ENCODE peak calls at places on chromosome 15, in eight cellular contexts. One of them, this sample, is unnamed.

GRCh38 chr15:89002281-89002761 is 85.9 kb upstream of the ABHD2 start:
- DNase-seq in trophoblast cell: no peak
- DNase-seq in esophagus muscularis mucosa: no peak
- DNase-seq in breast epithelium: no peak
- DNase-seq in CD8-positive, alpha-beta memory T cell: no peak
- DNase-seq in CD4-positive, alpha-beta memory T cell: no peak
- DNase-seq in naive thymus-derived CD4-positive, alpha-beta T cell: no peak
- DNase-seq in Peyer's patch: peak; percentile 56
- DNase-seq in this sample: peak; percentile 43

GRCh38 chr15:24772256-24772655 is 96.7 kb downstream of the NPAP1 start:
- DNase-seq in naive thymus-derived CD4-positive, alpha-beta T cell: no peak
- DNase-seq in trophoblast cell: no peak
- DNase-seq in CD4-positive, alpha-beta memory T cell: no peak
- DNase-seq in breast epithelium: no peak
- DNase-seq in Peyer's patch: no peak
- DNase-seq in esophagus muscularis mucosa: no peak
- DNase-seq in CD8-positive, alpha-beta memory T cell: no peak
- DNase-seq in this sample: no peak

GRCh38 chr15:88645171-88646087 is 6.6 kb downstream of the ISG20 start:
- DNase-seq in CD8-positive, alpha-beta memory T cell: no peak
- DNase-seq in esophagus muscularis mucosa: no peak
- DNase-seq in CD4-positive, alpha-beta memory T cell: no peak
- DNase-seq in trophoblast cell: no peak
- DNase-seq in Peyer's patch: peak; percentile 41
- DNase-seq in breast epithelium: no peak
- DNase-seq in naive thymus-derived CD4-positive, alpha-beta T cell: no peak
- DNase-seq in this sample: no peak

GRCh38 chr15:58569455-58569854 is 137.7 kb downstream of the LIPC start:
- DNase-seq in esophagus muscularis mucosa: peak; percentile 19
- DNase-seq in trophoblast cell: peak; percentile 32
- DNase-seq in naive thymus-derived CD4-positive, alpha-beta T cell: no peak
- DNase-seq in breast epithelium: no peak
- DNase-seq in Peyer's patch: no peak
- DNase-seq in CD8-positive, alpha-beta memory T cell: no peak
- DNase-seq in CD4-positive, alpha-beta memory T cell: no peak
- DNase-seq in this sample: no peak

GRCh38 chr15:31216210-31216911 is 110.3 kb upstream of the KLF13 start:
- DNase-seq in CD8-positive, alpha-beta memory T cell: peak; percentile 73
- DNase-seq in trophoblast cell: no peak
- DNase-seq in Peyer's patch: peak; percentile 96
- DNase-seq in esophagus muscularis mucosa: peak; percentile 98
- DNase-seq in CD4-positive, alpha-beta memory T cell: peak; percentile 76
- DNase-seq in naive thymus-derived CD4-positive, alpha-beta T cell: no peak
- DNase-seq in breast epithelium: peak; percentile 81
- DNase-seq in this sample: peak; percentile 88

GRCh38 chr15:89818287-89818686 is 3.6 kb upstream of the ANPEP start:
- DNase-seq in CD4-positive, alpha-beta memory T cell: no peak
- DNase-seq in naive thymus-derived CD4-positive, alpha-beta T cell: no peak
- DNase-seq in breast epithelium: no peak
- DNase-seq in esophagus muscularis mucosa: no peak
- DNase-seq in CD8-positive, alpha-beta memory T cell: no peak
- DNase-seq in Peyer's patch: no peak
- DNase-seq in trophoblast cell: no peak
- DNase-seq in this sample: no peak

GRCh38 chr15:44735482-44736260 is 657 bp upstream of the TRIM69 start:
- DNase-seq in Peyer's patch: peak; percentile 67
- DNase-seq in breast epithelium: no peak
- DNase-seq in CD8-positive, alpha-beta memory T cell: peak; percentile 62
- DNase-seq in trophoblast cell: peak; percentile 31
- DNase-seq in esophagus muscularis mucosa: no peak
- DNase-seq in naive thymus-derived CD4-positive, alpha-beta T cell: no peak
- DNase-seq in CD4-positive, alpha-beta memory T cell: peak; percentile 64
- DNase-seq in this sample: no peak

GRCh38 chr15:25832158-25832557 is 31.0 kb downstream of the ATP10A start:
- DNase-seq in Peyer's patch: no peak
- DNase-seq in trophoblast cell: no peak
- DNase-seq in esophagus muscularis mucosa: no peak
- DNase-seq in CD4-positive, alpha-beta memory T cell: no peak
- DNase-seq in breast epithelium: no peak
- DNase-seq in CD8-positive, alpha-beta memory T cell: no peak
- DNase-seq in naive thymus-derived CD4-positive, alpha-beta T cell: no peak
- DNase-seq in this sample: no peak

GRCh38 chr15:31080618-31081017 is 20.9 kb downstream of the TRPM1 start:
- DNase-seq in naive thymus-derived CD4-positive, alpha-beta T cell: peak; percentile 6
- DNase-seq in trophoblast cell: peak; percentile 58
- DNase-seq in Peyer's patch: peak; percentile 62
- DNase-seq in CD4-positive, alpha-beta memory T cell: no peak
- DNase-seq in esophagus muscularis mucosa: no peak
- DNase-seq in CD8-positive, alpha-beta memory T cell: no peak
- DNase-seq in breast epithelium: no peak
- DNase-seq in this sample: peak; percentile 39

GRCh38 chr15:65869954-65870871 is 922 bp downstream of the RAB11A start:
- DNase-seq in CD8-positive, alpha-beta memory T cell: no peak
- DNase-seq in naive thymus-derived CD4-positive, alpha-beta T cell: peak; percentile 18
- DNase-seq in breast epithelium: peak; percentile 63
- DNase-seq in esophagus muscularis mucosa: no peak
- DNase-seq in trophoblast cell: peak; percentile 68
- DNase-seq in Peyer's patch: peak; percentile 68
- DNase-seq in CD4-positive, alpha-beta memory T cell: peak; percentile 45
- DNase-seq in this sample: peak; percentile 56

GRCh38 chr15:39830166-39830565 is 47.5 kb upstream of the FSIP1 start:
- DNase-seq in trophoblast cell: no peak
- DNase-seq in esophagus muscularis mucosa: no peak
- DNase-seq in naive thymus-derived CD4-positive, alpha-beta T cell: no peak
- DNase-seq in breast epithelium: no peak
- DNase-seq in CD4-positive, alpha-beta memory T cell: no peak
- DNase-seq in Peyer's patch: no peak
- DNase-seq in CD8-positive, alpha-beta memory T cell: no peak
- DNase-seq in this sample: no peak

GRCh38 chr15:68431037-68431791 is 749 bp downstream of the ITGA11 start:
- DNase-seq in CD4-positive, alpha-beta memory T cell: no peak
- DNase-seq in trophoblast cell: peak; percentile 6
- DNase-seq in breast epithelium: no peak
- DNase-seq in naive thymus-derived CD4-positive, alpha-beta T cell: no peak
- DNase-seq in CD8-positive, alpha-beta memory T cell: no peak
- DNase-seq in esophagus muscularis mucosa: peak; percentile 89
- DNase-seq in Peyer's patch: peak; percentile 44
- DNase-seq in this sample: peak; percentile 65

GRCh38 chr15:61835029-61835428 is 225.2 kb downstream of the VPS13C start:
- DNase-seq in breast epithelium: no peak
- DNase-seq in esophagus muscularis mucosa: no peak
- DNase-seq in CD4-positive, alpha-beta memory T cell: no peak
- DNase-seq in CD8-positive, alpha-beta memory T cell: no peak
- DNase-seq in Peyer's patch: no peak
- DNase-seq in trophoblast cell: no peak
- DNase-seq in naive thymus-derived CD4-positive, alpha-beta T cell: no peak
- DNase-seq in this sample: no peak

GRCh38 chr15:78930577-78931388 is 14.1 kb downstream of the CTSH start:
- DNase-seq in breast epithelium: peak; percentile 73
- DNase-seq in naive thymus-derived CD4-positive, alpha-beta T cell: no peak
- DNase-seq in CD8-positive, alpha-beta memory T cell: no peak
- DNase-seq in CD4-positive, alpha-beta memory T cell: no peak
- DNase-seq in trophoblast cell: no peak
- DNase-seq in Peyer's patch: no peak
- DNase-seq in esophagus muscularis mucosa: no peak
- DNase-seq in this sample: no peak

DNA sequence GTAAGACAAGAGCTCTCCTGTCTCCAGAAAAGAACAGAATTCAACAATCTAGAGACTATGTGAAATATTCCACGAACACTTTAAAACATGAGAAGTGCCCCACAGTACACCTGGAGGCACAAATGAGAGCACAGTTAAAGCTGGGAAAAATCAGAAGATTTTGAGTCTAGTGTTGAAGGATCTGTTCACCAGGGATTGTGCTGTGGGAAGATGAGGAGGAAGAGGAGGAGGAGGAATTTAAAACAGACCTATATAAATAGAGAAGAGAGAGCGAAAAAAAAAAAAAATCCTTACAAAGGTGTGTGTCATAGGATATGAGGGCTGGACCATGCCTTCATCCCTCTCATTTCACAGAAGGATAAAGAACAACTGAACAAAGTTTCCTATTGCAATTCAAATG is 361.0 kb upstream of the SEMA6D start:
- DNase-seq in esophagus muscularis mucosa: no peak
- DNase-seq in Peyer's patch: no peak
- DNase-seq in breast epithelium: no peak
- DNase-seq in CD8-positive, alpha-beta memory T cell: no peak
- DNase-seq in trophoblast cell: no peak
- DNase-seq in CD4-positive, alpha-beta memory T cell: no peak
- DNase-seq in naive thymus-derived CD4-positive, alpha-beta T cell: no peak
- DNase-seq in this sample: no peak
- H3K27me3 ChIP-seq in esophagus muscularis mucosa: no peaks in the 10 kb centered on the region
- H3K27me3 ChIP-seq in Peyer's patch: no peaks in the 10 kb centered on the region
- H3K27me3 ChIP-seq in breast epithelium: no peaks in the 10 kb centered on the region
- H3K27me3 ChIP-seq in CD8-positive, alpha-beta memory T cell: no peaks in the 10 kb centered on the region
- H3K27me3 ChIP-seq in trophoblast cell: no peaks in the 10 kb centered on the region
- H3K27me3 ChIP-seq in CD4-positive, alpha-beta memory T cell: no peaks in the 10 kb centered on the region
- H3K27me3 ChIP-seq in naive thymus-derived CD4-positive, alpha-beta T cell: no peaks in the 10 kb centered on the region
- H3K27me3 ChIP-seq in this sample: no peaks in the 10 kb centered on the region

GRCh38 chr15:96359772-96360498 is 29.4 kb downstream of the NR2F2 start:
- DNase-seq in Peyer's patch: no peak
- DNase-seq in breast epithelium: no peak
- DNase-seq in CD4-positive, alpha-beta memory T cell: no peak
- DNase-seq in CD8-positive, alpha-beta memory T cell: no peak
- DNase-seq in naive thymus-derived CD4-positive, alpha-beta T cell: no peak
- DNase-seq in esophagus muscularis mucosa: no peak
- DNase-seq in trophoblast cell: peak; percentile 59
- DNase-seq in this sample: no peak

GRCh38 chr15:96359371-96359771 is 28.9 kb downstream of the NR2F2 start:
- DNase-seq in Peyer's patch: no peak
- DNase-seq in trophoblast cell: no peak
- DNase-seq in breast epithelium: no peak
- DNase-seq in esophagus muscularis mucosa: no peak
- DNase-seq in naive thymus-derived CD4-positive, alpha-beta T cell: no peak
- DNase-seq in CD4-positive, alpha-beta memory T cell: no peak
- DNase-seq in CD8-positive, alpha-beta memory T cell: no peak
- DNase-seq in this sample: no peak

GRCh38 chr15:96358006-96358794 is 27.7 kb downstream of the NR2F2 start:
- DNase-seq in CD8-positive, alpha-beta memory T cell: no peak
- DNase-seq in naive thymus-derived CD4-positive, alpha-beta T cell: no peak
- DNase-seq in breast epithelium: no peak
- DNase-seq in esophagus muscularis mucosa: no peak
- DNase-seq in CD4-positive, alpha-beta memory T cell: no peak
- DNase-seq in trophoblast cell: no peak
- DNase-seq in Peyer's patch: no peak
- DNase-seq in this sample: no peak

GRCh38 chr15:96360581-96361308 is 30.2 kb downstream of the NR2F2 start:
- DNase-seq in CD4-positive, alpha-beta memory T cell: no peak
- DNase-seq in esophagus muscularis mucosa: no peak
- DNase-seq in CD8-positive, alpha-beta memory T cell: no peak
- DNase-seq in breast epithelium: no peak
- DNase-seq in trophoblast cell: no peak
- DNase-seq in Peyer's patch: no peak
- DNase-seq in naive thymus-derived CD4-positive, alpha-beta T cell: no peak
- DNase-seq in this sample: no peak

DNA sequence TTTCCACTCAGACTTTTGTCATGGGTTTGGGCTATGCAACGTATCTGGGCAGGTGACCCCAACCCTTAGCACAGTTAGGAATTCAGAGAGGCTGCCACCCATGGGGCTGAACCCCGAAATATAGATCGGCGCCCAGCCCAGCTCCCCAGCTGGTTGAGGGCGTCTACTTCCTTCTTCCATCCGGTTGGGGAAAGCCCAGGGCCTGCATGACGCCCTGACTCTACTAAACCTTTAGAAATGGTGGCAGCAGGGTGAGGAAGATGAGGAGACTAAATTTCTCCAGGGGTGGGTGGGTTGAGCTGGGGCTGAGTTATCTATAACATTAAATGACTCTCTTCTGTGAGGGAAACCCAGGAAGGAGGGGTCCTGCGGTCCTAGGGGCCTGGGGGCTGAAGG is 28.3 kb downstream of the NR2F2 start:
- DNase-seq in breast epithelium: no peak
- DNase-seq in CD8-positive, alpha-beta memory T cell: no peak
- DNase-seq in naive thymus-derived CD4-positive, alpha-beta T cell: no peak
- DNase-seq in trophoblast cell: no peak
- DNase-seq in CD4-positive, alpha-beta memory T cell: no peak
- DNase-seq in Peyer's patch: no peak
- DNase-seq in esophagus muscularis mucosa: no peak
- DNase-seq in this sample: no peak
- H3K9me3 ChIP-seq in breast epithelium: no peaks in the 10 kb centered on the region
- H3K9me3 ChIP-seq in CD8-positive, alpha-beta memory T cell: no peaks in the 10 kb centered on the region
- H3K9me3 ChIP-seq in naive thymus-derived CD4-positive, alpha-beta T cell: no peaks in the 10 kb centered on the region
- H3K9me3 ChIP-seq in trophoblast cell: peaks cover 2% of the 10 kb centered on the region
- H3K9me3 ChIP-seq in CD4-positive, alpha-beta memory T cell: no peaks in the 10 kb centered on the region
- H3K9me3 ChIP-seq in Peyer's patch: no peaks in the 10 kb centered on the region
- H3K9me3 ChIP-seq in esophagus muscularis mucosa: no peaks in the 10 kb centered on the region
- H3K9me3 ChIP-seq in this sample: no peaks in the 10 kb centered on the region

GRCh38 chr15:74392402-74392876 is 25.0 kb upstream of the CYP11A1 start:
- DNase-seq in esophagus muscularis mucosa: no peak
- DNase-seq in trophoblast cell: no peak
- DNase-seq in CD8-positive, alpha-beta memory T cell: no peak
- DNase-seq in naive thymus-derived CD4-positive, alpha-beta T cell: no peak
- DNase-seq in breast epithelium: no peak
- DNase-seq in Peyer's patch: no peak
- DNase-seq in CD4-positive, alpha-beta memory T cell: no peak
- DNase-seq in this sample: no peak

GRCh38 chr15:74392902-74393301 is 25.5 kb upstream of the CYP11A1 start:
- DNase-seq in Peyer's patch: no peak
- DNase-seq in esophagus muscularis mucosa: no peak
- DNase-seq in breast epithelium: no peak
- DNase-seq in trophoblast cell: no peak
- DNase-seq in naive thymus-derived CD4-positive, alpha-beta T cell: no peak
- DNase-seq in CD8-positive, alpha-beta memory T cell: no peak
- DNase-seq in CD4-positive, alpha-beta memory T cell: no peak
- DNase-seq in this sample: no peak

GRCh38 chr15:74390552-74391288 is 23.3 kb upstream of the CYP11A1 start:
- DNase-seq in CD8-positive, alpha-beta memory T cell: no peak
- DNase-seq in esophagus muscularis mucosa: no peak
- DNase-seq in Peyer's patch: no peak
- DNase-seq in trophoblast cell: peak; percentile 89
- DNase-seq in breast epithelium: no peak
- DNase-seq in CD4-positive, alpha-beta memory T cell: no peak
- DNase-seq in naive thymus-derived CD4-positive, alpha-beta T cell: no peak
- DNase-seq in this sample: no peak

GRCh38 chr15:74393423-74393822 is 26.0 kb upstream of the CYP11A1 start:
- DNase-seq in breast epithelium: no peak
- DNase-seq in CD8-positive, alpha-beta memory T cell: no peak
- DNase-seq in naive thymus-derived CD4-positive, alpha-beta T cell: no peak
- DNase-seq in Peyer's patch: no peak
- DNase-seq in CD4-positive, alpha-beta memory T cell: no peak
- DNase-seq in trophoblast cell: peak; percentile 30
- DNase-seq in esophagus muscularis mucosa: no peak
- DNase-seq in this sample: no peak

GRCh38 chr15:74391604-74392401 is 24.4 kb upstream of the CYP11A1 start:
- DNase-seq in CD8-positive, alpha-beta memory T cell: no peak
- DNase-seq in Peyer's patch: no peak
- DNase-seq in breast epithelium: no peak
- DNase-seq in esophagus muscularis mucosa: no peak
- DNase-seq in naive thymus-derived CD4-positive, alpha-beta T cell: no peak
- DNase-seq in CD4-positive, alpha-beta memory T cell: no peak
- DNase-seq in trophoblast cell: no peak
- DNase-seq in this sample: no peak
- H3K27me3 ChIP-seq in CD8-positive, alpha-beta memory T cell: no peaks in the 10 kb centered on the region
- H3K27me3 ChIP-seq in Peyer's patch: no peaks in the 10 kb centered on the region
- H3K27me3 ChIP-seq in breast epithelium: no peaks in the 10 kb centered on the region
- H3K27me3 ChIP-seq in esophagus muscularis mucosa: no peaks in the 10 kb centered on the region
- H3K27me3 ChIP-seq in naive thymus-derived CD4-positive, alpha-beta T cell: no peaks in the 10 kb centered on the region
- H3K27me3 ChIP-seq in CD4-positive, alpha-beta memory T cell: no peaks in the 10 kb centered on the region
- H3K27me3 ChIP-seq in trophoblast cell: no peaks in the 10 kb centered on the region
- H3K27me3 ChIP-seq in this sample: no peaks in the 10 kb centered on the region

GRCh38 chr15:85892232-85892631 is 97.5 kb upstream of the KLHL25 start:
- DNase-seq in Peyer's patch: no peak
- DNase-seq in breast epithelium: no peak
- DNase-seq in naive thymus-derived CD4-positive, alpha-beta T cell: no peak
- DNase-seq in CD4-positive, alpha-beta memory T cell: no peak
- DNase-seq in esophagus muscularis mucosa: no peak
- DNase-seq in trophoblast cell: no peak
- DNase-seq in CD8-positive, alpha-beta memory T cell: no peak
- DNase-seq in this sample: no peak
- H3K9me3 ChIP-seq in Peyer's patch: no peaks in the 10 kb centered on the region
- H3K9me3 ChIP-seq in breast epithelium: no peaks in the 10 kb centered on the region
- H3K9me3 ChIP-seq in naive thymus-derived CD4-positive, alpha-beta T cell: no peaks in the 10 kb centered on the region
- H3K9me3 ChIP-seq in CD4-positive, alpha-beta memory T cell: no peaks in the 10 kb centered on the region
- H3K9me3 ChIP-seq in esophagus muscularis mucosa: no peaks in the 10 kb centered on the region
- H3K9me3 ChIP-seq in trophoblast cell: no peaks in the 10 kb centered on the region
- H3K9me3 ChIP-seq in CD8-positive, alpha-beta memory T cell: no peaks in the 10 kb centered on the region
- H3K9me3 ChIP-seq in this sample: no peaks in the 10 kb centered on the region